ENCODE peak calls at places on chromosomes 3 and 15, in seven cellular contexts. Z is GM06990, A is body of pancreas, P is sigmoid colon, H is AG10803, M is HL-60, K is A549. F is an unnamed sample.

GRCh38 chr3:97687734-97688133 is 76.8 kb upstream of the ARL6 start:
- DNase-seq in H (no peak), M (no peak), A (no peak), K (no peak), Z (no peak), P (no peak), F (no peak)

GRCh38 chr15:85541744-85542143 is 161.3 kb downstream of the AKAP13 start:
- DNase-seq in A (no peak), H (no peak), Z (peak; percentile 31), K (no peak), P (no peak), M (no peak), F (no peak)

GRCh38 chr3:16140116-16140893 is 34.2 kb upstream of the GALNT15 start:
- DNase-seq in Z (no peak), A (peak; percentile 11), H (peak; percentile 83), K (no peak), P (peak; percentile 87), M (no peak), F (no peak)

GRCh38 chr3:114525278-114525677 is 231.4 kb downstream of the TIGIT start:
- DNase-seq in A (no peak), K (no peak), M (no peak), H (no peak), P (no peak), Z (no peak), F (no peak)

GRCh38 chr15:65650312-65651041 is 28.7 kb downstream of the SLC24A1 start:
- DNase-seq in K (no peak), M (no peak), H (no peak), A (no peak), P (no peak), Z (no peak), F (no peak)

GRCh38 chr3:58484722-58485069 is 7.2 kb upstream of the KCTD6 start:
- DNase-seq in A (no peak), M (no peak), P (no peak), H (no peak), K (no peak), Z (no peak), F (no peak)

GRCh38 chr3:141255864-141256263 is 24.2 kb downstream of the PXYLP1 start:
- DNase-seq in A (peak; percentile 62), Z (no peak), H (peak; percentile 41), P (no peak), K (peak; percentile 55), M (no peak), F (no peak)

GRCh38 chr15:74937602-74938371 is at the start of gene COX5A:
- DNase-seq in Z (peak; percentile 98), M (peak; percentile 93), K (peak; percentile 99), A (peak; percentile 97), H (peak; percentile 97), P (peak; percentile 97), F (peak; percentile 89)

GRCh38 chr3:13896473-13897154 is 16.7 kb upstream of the WNT7A start:
- DNase-seq in A (peak; percentile 77), M (peak; percentile 4), K (peak; percentile 78), H (peak; percentile 62), P (peak; percentile 72), Z (peak; percentile 26), F (peak; percentile 49)

GRCh38 chr3:24363242-24363641 is 131.4 kb downstream of the THRB start:
- DNase-seq in P (no peak), H (peak; percentile 32), M (no peak), K (peak; percentile 12), A (peak; percentile 63), Z (no peak), F (no peak)

GRCh38 chr3:198079771-198080520 is 119.9 kb downstream of the LMLN start:
- DNase-seq in P (no peak), Z (no peak), H (no peak), A (no peak), K (peak; percentile 18), M (no peak), F (no peak)

GRCh38 chr3:152258448-152259302 is 10.1 kb upstream of the MBNL1 start:
- DNase-seq in P (peak; percentile 85), K (peak; percentile 93), Z (no peak), H (peak; percentile 100), A (peak; percentile 93), M (peak; percentile 94), F (no peak)

GRCh38 chr3:36525115-36525711 is 144.9 kb downstream of the STAC start:
- DNase-seq in Z (no peak), K (peak; percentile 54), M (no peak), P (no peak), H (peak; percentile 87), A (no peak), F (no peak)

GRCh38 chr15:31032959-31033358 is 41.5 kb upstream of the MTMR10 start:
- DNase-seq in M (no peak), P (no peak), Z (no peak), K (no peak), H (peak; percentile 93), A (no peak), F (no peak)

GRCh38 chr3:53812434-53812833 is 33.8 kb downstream of the CHDH start:
- DNase-seq in H (no peak), P (peak; percentile 25), M (no peak), Z (no peak), A (no peak), K (no peak), F (no peak)
- TF ChIP-seq CTCF in H (no peak), P (no peak), M (no peak), Z (no peak), A (no peak), K (no peak), F (peak; percentile 8)

GRCh38 chr3:129378949-129379348 is 49.5 kb downstream of the EFCAB12 start:
- DNase-seq in H (no peak), Z (no peak), P (no peak), M (no peak), K (no peak), A (no peak), F (no peak)
- TF ChIP-seq CTCF in H (no peak), Z (no peak), P (no peak), M (no peak), K (no peak), A (no peak), F (no peak)

DNA sequence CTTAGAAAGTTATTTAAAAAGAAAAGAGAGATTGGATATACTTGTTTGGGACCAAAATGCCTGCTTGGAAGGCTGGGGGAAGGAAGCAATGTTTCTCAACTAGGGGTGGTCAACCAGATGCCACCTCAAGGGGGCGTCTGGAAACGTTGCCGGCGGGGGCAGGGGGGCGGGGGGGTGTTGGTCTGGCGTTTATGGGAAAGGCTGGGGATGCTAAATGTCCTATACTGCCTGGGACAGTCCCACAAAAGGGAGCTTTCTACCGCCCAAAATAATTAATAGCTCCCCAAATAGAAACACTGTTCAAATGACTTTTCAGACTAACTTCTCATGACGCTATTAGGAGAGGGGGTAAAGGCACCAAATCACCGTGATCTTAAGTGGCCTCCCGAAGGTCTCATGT is 2.2 kb downstream of the POLG start:
- DNase-seq in M (no peak), A (no peak), K (peak; percentile 41), H (peak; percentile 13), P (no peak), Z (no peak), F (no peak)
- TF ChIP-seq CTCF in M (no peak), A (no peak), K (peak; percentile 48), H (peak; percentile 30), P (no peak), Z (peak; percentile 57), F (peak; percentile 53)

DNA sequence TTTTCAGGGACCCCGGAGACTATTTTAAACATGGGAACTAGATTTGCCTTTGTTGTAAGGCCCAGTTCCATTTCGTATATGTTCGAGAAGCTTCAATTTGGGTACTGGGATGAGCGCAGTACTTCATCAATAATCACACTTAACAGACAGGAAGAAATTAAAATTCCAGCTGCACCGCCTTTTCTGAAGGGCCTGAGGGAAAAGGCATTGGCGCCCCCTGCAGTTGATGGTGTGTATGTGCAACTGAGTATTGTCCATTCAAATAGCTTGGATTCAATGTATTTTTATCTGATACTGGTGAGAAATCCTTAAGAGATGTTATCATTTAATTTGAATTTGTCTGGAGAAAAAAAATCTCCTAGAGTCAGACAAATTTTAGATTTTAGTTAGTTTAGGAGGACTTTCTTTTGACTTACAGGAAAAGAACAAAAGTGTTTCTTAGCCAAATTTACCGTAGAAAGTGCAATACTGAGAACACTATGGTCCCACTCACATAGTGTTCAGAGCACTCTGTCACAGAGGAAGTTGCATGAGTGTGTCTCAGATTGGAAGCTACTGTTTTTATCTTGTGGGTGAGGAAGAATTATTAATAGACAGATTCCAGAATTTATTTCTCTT is 5.4 kb upstream of the ALDH1A2 start:
- DNase-seq in M (no peak), K (peak; percentile 68), A (peak; percentile 60), P (peak; percentile 67), Z (no peak), H (peak; percentile 46), F (peak; percentile 4)
- TF ChIP-seq CTCF in M (peak; percentile 80), K (peak; percentile 95), A (peak; percentile 95), P (peak; percentile 67), Z (peak; percentile 85), H (peak; percentile 90), F (peak; percentile 81)

DNA sequence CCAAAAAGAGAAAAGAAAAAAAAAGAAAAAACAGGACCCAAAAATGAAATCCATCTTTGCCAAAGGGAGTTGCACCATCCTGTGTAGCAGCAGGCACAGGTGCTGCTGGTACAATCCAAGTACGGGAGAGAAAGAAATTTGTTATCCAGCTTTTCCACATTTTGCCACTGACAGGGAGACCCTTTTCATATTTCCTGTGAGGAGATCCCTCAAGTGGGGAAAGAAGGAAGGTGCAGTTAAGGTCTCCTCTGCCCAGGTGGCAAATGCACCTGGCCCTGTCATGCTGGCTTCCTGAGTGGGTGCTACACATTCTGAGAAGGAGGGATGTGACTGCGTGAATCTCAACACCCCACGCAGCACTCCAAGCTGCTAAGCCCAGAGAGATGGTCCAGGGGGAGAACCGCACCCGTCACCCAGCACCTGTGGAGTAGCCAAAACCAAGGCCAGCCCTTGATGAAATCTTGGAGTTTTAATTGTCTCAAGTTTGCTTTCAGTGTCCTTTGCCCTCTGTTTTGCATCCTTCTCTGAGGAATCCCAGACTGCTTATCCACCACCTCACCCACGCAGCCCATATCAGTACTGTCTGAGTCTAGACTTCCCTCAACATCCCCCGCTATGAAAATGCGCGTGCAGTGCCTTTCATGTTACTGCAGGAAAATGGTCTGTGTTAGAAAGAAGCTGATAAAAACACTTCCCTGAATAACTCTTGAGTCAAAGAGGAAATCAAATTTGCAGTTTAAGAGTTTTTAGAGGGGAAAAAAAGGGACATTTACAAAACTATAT is 141.9 kb upstream of the THBS1 start:
- DNase-seq in Z (no peak), P (no peak), A (peak; percentile 30), M (no peak), K (no peak), H (no peak), F (no peak)
- TF ChIP-seq CTCF in Z (no peak), P (no peak), A (no peak), M (no peak), K (no peak), H (no peak), F (no peak)

DNA sequence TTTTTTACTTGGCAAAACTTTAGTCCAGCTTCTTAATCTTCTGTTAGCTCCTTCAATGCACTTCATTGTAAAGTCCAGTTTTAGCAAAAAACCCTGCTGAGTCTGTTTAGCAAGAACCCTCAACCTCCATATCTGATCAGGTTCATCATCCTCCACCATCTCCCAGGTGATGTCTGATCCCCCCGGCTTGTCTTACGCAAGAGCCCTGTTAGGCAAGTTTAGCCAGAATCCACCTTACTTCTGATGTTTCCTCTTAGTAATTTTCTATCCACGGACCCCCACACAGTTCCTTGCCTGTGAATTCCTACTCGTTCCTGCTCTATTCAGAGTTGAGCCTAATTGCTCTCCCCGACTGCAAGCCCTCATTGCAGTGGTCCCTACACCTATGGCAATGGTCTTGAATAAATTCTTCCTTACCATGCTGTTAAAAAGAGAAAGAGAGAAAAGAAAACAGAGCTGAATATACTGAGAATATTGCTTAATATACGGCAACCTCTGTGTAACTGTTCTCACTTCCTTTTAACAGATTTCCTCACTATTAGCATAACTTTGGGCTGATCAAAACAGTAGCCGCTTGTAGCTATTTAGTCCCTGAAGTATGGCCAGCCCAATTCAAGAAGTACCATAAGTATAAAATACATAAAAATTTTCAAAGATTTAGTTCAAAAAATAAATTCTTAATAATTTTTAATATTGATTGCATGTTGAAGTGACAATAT is 78.7 kb upstream of the MME start:
- DNase-seq in H (no peak), A (no peak), Z (no peak), M (peak; percentile 70), K (no peak), P (no peak), F (no peak)
- TF ChIP-seq CTCF in H (no peak), A (no peak), Z (no peak), M (no peak), K (no peak), P (no peak), F (no peak)